ENCODE peak calls at places on chromosomes 16 and 17, in nine cellular contexts. G, J, K, M, O, T, H, P and N are unnamed samples.

GRCh38 chr17:48296453-48296852 is 133.6 kb downstream of the SKAP1 start:
- DNase-seq in P (no peak), K (no peak), G (no peak), M (no peak), J (no peak), H (no peak), O (no peak), T (no peak), N (no peak)

GRCh38 chr17:64773836-64774761 is 112.0 kb upstream of the SMURF2 start:
- DNase-seq in G (peak; percentile 88), J (peak; percentile 88), H (peak; percentile 72), M (peak; percentile 72), O (no peak), K (peak; percentile 69), T (no peak), P (peak; percentile 84), N (no peak)

GRCh38 chr16:1918890-1919679 is 870 bp upstream of the HS3ST6 start:
- DNase-seq in K (no peak), O (no peak), G (no peak), M (no peak), P (no peak), H (no peak), T (no peak), J (no peak), N (no peak)

GRCh38 chr17:44769647-44770084 is 10.9 kb downstream of the ADAM11 start:
- DNase-seq in H (no peak), G (no peak), P (no peak), M (no peak), K (no peak), J (no peak), O (no peak), T (no peak), N (no peak)

GRCh38 chr16:67783353-67783725 is 23.0 kb downstream of the RANBP10 start:
- DNase-seq in J (no peak), H (no peak), M (no peak), O (no peak), T (no peak), P (no peak), K (no peak), G (no peak), N (no peak)

GRCh38 chr17:74450925-74451403 is 15.5 kb upstream of the CD300A start:
- DNase-seq in M (no peak), O (no peak), H (no peak), J (no peak), K (no peak), P (no peak), G (no peak), T (no peak), N (no peak)

GRCh38 chr16:50372611-50373344 is 4.0 kb upstream of the BRD7 start:
- DNase-seq in P (no peak), J (peak; percentile 70), G (no peak), K (no peak), H (no peak), O (no peak), T (no peak), M (no peak), N (no peak)

GRCh38 chr17:76478730-76479514 is 11.5 kb downstream of the AANAT start:
- DNase-seq in T (no peak), K (no peak), H (no peak), J (no peak), O (no peak), M (no peak), P (no peak), G (no peak), N (no peak)

GRCh38 chr17:1090454-1091189 is 89.2 kb downstream of the ABR start:
- DNase-seq in K (no peak), P (no peak), M (no peak), H (no peak), G (no peak), J (no peak), O (no peak), T (no peak), N (no peak)

GRCh38 chr16:50747206-50747956 is 5.5 kb downstream of the CYLD start:
- DNase-seq in J (peak; percentile 42), H (no peak), O (no peak), T (no peak), G (peak; percentile 17), M (no peak), K (no peak), P (peak; percentile 11), N (peak; percentile 60)

GRCh38 chr16:85246473-85246872 is 134.2 kb upstream of the CIBAR2 start:
- DNase-seq in J (no peak), K (no peak), P (peak; percentile 37), G (no peak), T (no peak), M (no peak), H (no peak), O (no peak), N (peak; percentile 33)

GRCh38 chr17:49110504-49110903 is 22.1 kb upstream of the B4GALNT2 start:
- DNase-seq in P (no peak), O (no peak), M (no peak), G (no peak), J (peak; percentile 26), K (no peak), H (no peak), T (no peak), N (no peak)